ENCODE peak calls at places on chromosomes 12 and 14, in five cellular contexts. S, D, B, N and Z are unnamed samples.

GRCh38 chr14:104187931-104188726 is 49.7 kb downstream of the KIF26A start:
- DNase-seq in N (no peak), B (peak; percentile 54), D (no peak), S (no peak), Z (no peak)

GRCh38 chr14:106679776-106680175 is 1153.4 kb downstream of the TMEM121 start:
- DNase-seq in D (no peak), B (no peak), S (no peak), N (no peak), Z (peak; percentile 61)

GRCh38 chr14:47207636-47208035 is 467.8 kb downstream of the MDGA2 start:
- DNase-seq in D (no peak), B (no peak), N (no peak), S (no peak), Z (no peak)

GRCh38 chr12:6734506-6735082 is 10.7 kb downstream of the COPS7A start:
- DNase-seq in D (no peak), S (no peak), B (no peak), N (no peak), Z (no peak)

GRCh38 chr12:83092101-83092500 is 405.4 kb downstream of the TMTC2 start:
- DNase-seq in D (no peak), B (no peak), N (no peak), S (no peak), Z (no peak)

GRCh38 chr12:116053479-116054195 is 223.9 kb downstream of the MED13L start:
- DNase-seq in S (peak; percentile 50), D (no peak), B (no peak), N (no peak), Z (no peak)

GRCh38 chr14:24670594-24670993 is 36.6 kb upstream of the GZMB start:
- DNase-seq in N (no peak), B (no peak), D (no peak), S (no peak), Z (no peak)

GRCh38 chr12:92551853-92552397 is 150.9 kb upstream of the PLEKHG7 start:
- DNase-seq in S (no peak), D (no peak), B (no peak), N (no peak), Z (no peak)

GRCh38 chr14:102805454-102805891 is 28.2 kb downstream of the TRAF3 start:
- DNase-seq in N (no peak), S (no peak), B (no peak), D (no peak), Z (no peak)

GRCh38 chr12:131698286-131698685 is 12.6 kb upstream of the SFSWAP start:
- DNase-seq in N (no peak), D (no peak), B (no peak), S (no peak), Z (no peak)

GRCh38 chr12:94615284-94616216 is 34.8 kb downstream of the TMCC3 start:
- DNase-seq in N (no peak), B (no peak), S (no peak), D (no peak), Z (no peak)

GRCh38 chr12:70246580-70246979 is 3.3 kb downstream of the CNOT2 start:
- DNase-seq in N (no peak), D (no peak), B (no peak), S (no peak), Z (no peak)

GRCh38 chr12:130920711-130921381 is 32.9 kb upstream of the ADGRD1 start:
- DNase-seq in B (no peak), S (peak; percentile 93), N (no peak), D (no peak), Z (no peak)

GRCh38 chr12:13022737-13023370 is 21.3 kb upstream of the FAM234B start:
- DNase-seq in N (no peak), D (no peak), B (no peak), S (no peak), Z (no peak)

GRCh38 chr12:51898937-51899336 is 8.4 kb upstream of the ACVRL1 start:
- DNase-seq in N (no peak), S (no peak), D (peak; percentile 71), B (no peak), Z (no peak)

GRCh38 chr12:48527891-48528670 is 2.6 kb downstream of the OR8S1 start:
- DNase-seq in N (no peak), S (no peak), B (no peak), D (no peak), Z (no peak)

GRCh38 chr12:103924761-103925641 is 5.2 kb upstream of the HSP90B1 start:
- DNase-seq in D (peak; percentile 56), S (no peak), N (no peak), B (no peak), Z (no peak)